ENCODE peak calls at places on chromosome 22, in five cellular contexts. G is coronary artery, X is HepG2, I is GM12865, Y is brain microvascular endothelial cell. Q is an unnamed sample.

GRCh38 chr22:22233081-22233480 is 11.5 kb upstream of the VPREB1 start:
- DNase-seq in G (no peak), X (no peak), I (no peak), Y (no peak), Q (no peak)

GRCh38 chr22:29003975-29004646 is 57.5 kb downstream of the C22orf31 start:
- DNase-seq in G (no peak), X (peak; percentile 43), I (no peak), Y (no peak), Q (no peak)

GRCh38 chr22:24112188-24112587 is 69.1 kb upstream of the SUSD2 start:
- DNase-seq in G (no peak), X (no peak), I (no peak), Y (no peak), Q (no peak)

GRCh38 chr22:45217345-45217744 is 23.3 kb downstream of the KIAA0930 start:
- DNase-seq in G (no peak), X (no peak), I (no peak), Y (no peak), Q (no peak)

GRCh38 chr22:46752911-46753310 is 9.5 kb upstream of the TBC1D22A start:
- DNase-seq in G (no peak), X (no peak), I (no peak), Y (no peak), Q (no peak)

GRCh38 chr22:26709617-26710390 is 52.4 kb downstream of the MIAT start:
- DNase-seq in G (no peak), X (no peak), I (no peak), Y (peak; percentile 31), Q (no peak)

GRCh38 chr22:44575344-44576268 is 77.6 kb upstream of the RTL6 start:
- DNase-seq in G (no peak), X (no peak), I (no peak), Y (no peak), Q (no peak)

GRCh38 chr22:37747090-37747714 is 50.4 kb downstream of the TRIOBP start:
- DNase-seq in G (no peak), X (no peak), I (peak; percentile 14), Y (peak; percentile 15), Q (no peak)

GRCh38 chr22:38572065-38572464 is 2.1 kb upstream of the DMC1 start:
- DNase-seq in G (no peak), X (peak; percentile 38), I (peak; percentile 49), Y (peak; percentile 65), Q (no peak)

GRCh38 chr22:43658823-43659222 is 153.3 kb downstream of the EFCAB6 start:
- DNase-seq in G (no peak), X (no peak), I (no peak), Y (no peak), Q (no peak)

GRCh38 chr22:19383292-19383691 is 48.2 kb downstream of the HIRA start:
- DNase-seq in G (peak; percentile 14), X (no peak), I (no peak), Y (no peak), Q (no peak)

GRCh38 chr22:23225337-23225723 is 45.0 kb downstream of the BCR start:
- DNase-seq in G (no peak), X (no peak), I (no peak), Y (no peak), Q (no peak)

GRCh38 chr22:45934659-45935341 is 42.2 kb downstream of the WNT7B start:
- DNase-seq in G (no peak), X (peak; percentile 27), I (no peak), Y (peak; percentile 67), Q (peak; percentile 49)

GRCh38 chr22:39221999-39222686 is 22.6 kb downstream of the PDGFB start:
- DNase-seq in G (no peak), X (no peak), I (no peak), Y (no peak), Q (no peak)

GRCh38 chr22:49486225-49486624 is 341.4 kb downstream of the BRD1 start:
- DNase-seq in G (no peak), X (no peak), I (no peak), Y (no peak), Q (no peak)

GRCh38 chr22:49704345-49705215 is 123.1 kb downstream of the BRD1 start:
- DNase-seq in G (peak; percentile 53), X (no peak), I (no peak), Y (no peak), Q (no peak)

GRCh38 chr22:24592846-24593809 is at the start of gene LRRC75B:
- DNase-seq in G (peak; percentile 91), X (peak; percentile 85), I (peak; percentile 67), Y (peak; percentile 66), Q (peak; percentile 60)

GRCh38 chr22:30941363-30941740 is 27.2 kb downstream of the MORC2 start:
- DNase-seq in G (no peak), X (no peak), I (no peak), Y (no peak), Q (no peak)

GRCh38 chr22:24186892-24187670 is 5.8 kb downstream of the SUSD2 start:
- DNase-seq in G (no peak), X (no peak), I (peak; percentile 0), Y (no peak), Q (no peak)

GRCh38 chr22:49847751-49848689 is 5.6 kb upstream of the ZBED4 start:
- DNase-seq in G (no peak), X (no peak), I (no peak), Y (no peak), Q (no peak)

GRCh38 chr22:44445731-44446130 is 52.3 kb downstream of the RTL6 start:
- DNase-seq in G (no peak), X (no peak), I (no peak), Y (no peak), Q (no peak)

GRCh38 chr22:19620742-19621371 is 93.4 kb upstream of the SEPTIN5 start:
- DNase-seq in G (no peak), X (no peak), I (no peak), Y (no peak), Q (no peak)

GRCh38 chr22:38398609-38399401 is 56.2 kb downstream of the KCNJ4 start:
- DNase-seq in G (peak; percentile 89), X (peak; percentile 59), I (peak; percentile 90), Y (peak; percentile 58), Q (peak; percentile 30)

GRCh38 chr22:35842954-35843353 is 125.3 kb downstream of the APOL5 start:
- DNase-seq in G (no peak), X (peak; percentile 61), I (peak; percentile 48), Y (peak; percentile 62), Q (no peak)

GRCh38 chr22:31122532-31123291 is at the start of gene INPP5J:
- DNase-seq in G (no peak), X (peak; percentile 44), I (no peak), Y (peak; percentile 45), Q (no peak)

GRCh38 chr22:24550028-24550901 is 4.7 kb downstream of the GUCD1 start:
- DNase-seq in G (no peak), X (peak; percentile 99), I (no peak), Y (no peak), Q (no peak)

GRCh38 chr22:39820266-39820665 is 73.3 kb downstream of the ENTHD1 start:
- DNase-seq in G (no peak), X (no peak), I (no peak), Y (peak; percentile 76), Q (peak; percentile 81)

GRCh38 chr22:36398602-36399472 is 11.1 kb upstream of the MYH9 start:
- DNase-seq in G (no peak), X (peak; percentile 51), I (no peak), Y (peak; percentile 84), Q (no peak)

DNA sequence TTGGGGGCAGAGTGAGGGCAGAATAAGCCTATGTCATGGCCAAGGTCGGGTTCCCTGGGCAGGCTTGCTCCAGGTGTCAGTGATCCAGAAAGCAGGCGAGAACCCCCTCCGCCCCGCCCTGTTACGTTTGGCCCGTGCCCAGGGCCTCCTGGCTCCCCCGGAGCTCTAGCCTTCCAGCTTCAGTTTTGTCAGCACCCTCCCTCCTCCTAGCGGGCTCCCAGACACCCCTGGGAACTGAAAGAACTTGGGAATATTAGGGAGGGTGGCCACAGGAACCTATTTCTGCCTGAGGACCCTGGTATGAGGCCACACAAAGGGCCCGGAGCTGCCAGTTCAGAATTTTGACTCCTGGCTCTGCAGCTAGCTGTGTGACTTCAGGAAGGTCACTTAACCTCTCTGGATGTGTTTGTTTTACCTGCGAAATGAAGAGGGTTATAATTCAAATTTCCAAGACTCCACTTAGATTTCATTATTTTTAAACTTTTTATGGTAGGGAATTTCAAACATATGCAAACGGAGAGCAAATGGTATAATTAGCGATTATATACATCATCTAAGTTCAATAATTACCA is 1.2 kb downstream of the TUBA8 start:
- DNase-seq in G (no peak), X (no peak), I (no peak), Y (no peak), Q (no peak)
- H3K4me3 ChIP-seq in G (peak overlapping the region; percentile 72), X (no peak overlapping the region), I (peak overlapping the region; percentile 71), Y (no peak overlapping the region), Q (no peak overlapping the region)

GRCh38 chr22:42134033-42135020 is 3.7 kb upstream of the CYP2D6 start:
- DNase-seq in G (no peak), X (no peak), I (no peak), Y (no peak), Q (no peak)
- H3K4me3 ChIP-seq in G (no peak overlapping the region), X (no peak overlapping the region), I (no peak overlapping the region), Y (no peak overlapping the region), Q (no peak overlapping the region)

DNA sequence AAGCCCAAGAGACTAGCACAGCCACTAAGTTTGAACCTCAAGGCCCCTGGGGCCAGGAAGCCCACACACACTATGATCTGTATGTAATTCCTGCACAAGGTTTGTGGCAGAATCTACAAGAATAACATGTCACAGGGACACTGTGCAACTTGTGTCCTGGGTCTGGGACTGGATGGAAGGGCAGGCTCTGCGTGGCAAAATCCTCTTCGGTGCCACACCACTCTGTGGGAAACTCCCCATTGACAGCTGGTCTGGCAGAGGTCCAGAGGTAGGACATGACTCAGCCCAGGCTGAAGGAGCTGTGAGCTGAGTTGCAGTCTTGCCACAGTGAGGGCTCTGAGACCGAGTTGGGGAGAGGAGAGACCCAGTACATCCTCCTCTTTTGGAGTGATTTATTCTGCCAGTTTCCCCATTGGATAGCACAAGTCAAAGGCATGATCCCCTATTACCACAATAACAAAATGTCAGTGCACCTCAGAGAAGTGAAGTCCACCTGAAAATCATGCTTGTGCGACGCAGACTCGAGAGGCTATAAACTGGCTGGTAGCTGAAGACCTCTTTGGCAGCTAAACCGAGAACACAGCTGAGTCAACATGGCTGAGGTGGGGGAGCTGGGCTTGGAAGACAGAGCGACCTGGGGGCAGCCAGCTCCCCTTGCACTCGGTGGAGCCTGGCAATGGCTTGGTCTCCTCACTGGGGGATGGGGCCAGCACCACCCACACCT is 23.3 kb upstream of the SERPIND1 start:
- DNase-seq in G (no peak), X (no peak), I (peak; percentile 86), Y (peak; percentile 86), Q (peak; percentile 58)
- H3K4me3 ChIP-seq in G (no peak overlapping the region), X (no peak overlapping the region), I (no peak overlapping the region), Y (no peak overlapping the region), Q (no peak overlapping the region)

GRCh38 chr22:40979198-40979597 is 28.0 kb downstream of the RBX1 start:
- DNase-seq in G (no peak), X (no peak), I (no peak), Y (no peak), Q (no peak)
- H3K4me3 ChIP-seq in G (no peak overlapping the region), X (no peak overlapping the region), I (no peak overlapping the region), Y (no peak overlapping the region), Q (no peak overlapping the region)